ENCODE peak calls at places on chromosome 4, in four cellular contexts. O is K562, E is GM12878, P is HepG2. Z is an unnamed sample.

GRCh38 chr4:153211986-153212720 is 7.9 kb downstream of the TRIM2 start:
- DNase-seq in O (no peak), E (no peak), P (no peak), Z (no peak)

GRCh38 chr4:187128971-187129370 is 405.3 kb upstream of the FAT1 start:
- DNase-seq in O (no peak), E (no peak), P (no peak), Z (no peak)

GRCh38 chr4:21699437-21699836 is 249.1 kb downstream of the KCNIP4 start:
- DNase-seq in O (no peak), E (no peak), P (no peak), Z (no peak)

GRCh38 chr4:70712150-70712549 is 9.6 kb upstream of the RUFY3 start:
- DNase-seq in O (no peak), E (no peak), P (no peak), Z (no peak)

GRCh38 chr4:83285022-83285387 is 407 bp upstream of the COQ2 start:
- DNase-seq in O (peak; percentile 11), E (no peak), P (no peak), Z (peak; percentile 15)

GRCh38 chr4:139556735-139557505 is 901 bp upstream of the SETD7 start:
- DNase-seq in O (peak; percentile 19), E (no peak), P (no peak), Z (peak; percentile 35)

GRCh38 chr4:147589586-147589985 is 27.6 kb upstream of the TMEM184C start:
- DNase-seq in O (no peak), E (no peak), P (no peak), Z (no peak)

GRCh38 chr4:142959156-142959555 is 113.1 kb upstream of the INPP4B start:
- DNase-seq in O (no peak), E (no peak), P (no peak), Z (no peak)

GRCh38 chr4:140963883-140964282 is 169.4 kb downstream of the RNF150 start:
- DNase-seq in O (no peak), E (no peak), P (no peak), Z (no peak)

GRCh38 chr4:123984881-123985280 is 588.3 kb downstream of the SPRY1 start:
- DNase-seq in O (no peak), E (no peak), P (no peak), Z (no peak)

GRCh38 chr4:123990310-123990709 is 593.7 kb downstream of the SPRY1 start:
- DNase-seq in O (no peak), E (no peak), P (peak; percentile 26), Z (no peak)

GRCh38 chr4:123987408-123987807 is 590.8 kb downstream of the SPRY1 start:
- DNase-seq in O (no peak), E (no peak), P (no peak), Z (no peak)

GRCh38 chr4:123980736-123981285 is 584.2 kb downstream of the SPRY1 start:
- DNase-seq in O (no peak), E (no peak), P (no peak), Z (no peak)

DNA sequence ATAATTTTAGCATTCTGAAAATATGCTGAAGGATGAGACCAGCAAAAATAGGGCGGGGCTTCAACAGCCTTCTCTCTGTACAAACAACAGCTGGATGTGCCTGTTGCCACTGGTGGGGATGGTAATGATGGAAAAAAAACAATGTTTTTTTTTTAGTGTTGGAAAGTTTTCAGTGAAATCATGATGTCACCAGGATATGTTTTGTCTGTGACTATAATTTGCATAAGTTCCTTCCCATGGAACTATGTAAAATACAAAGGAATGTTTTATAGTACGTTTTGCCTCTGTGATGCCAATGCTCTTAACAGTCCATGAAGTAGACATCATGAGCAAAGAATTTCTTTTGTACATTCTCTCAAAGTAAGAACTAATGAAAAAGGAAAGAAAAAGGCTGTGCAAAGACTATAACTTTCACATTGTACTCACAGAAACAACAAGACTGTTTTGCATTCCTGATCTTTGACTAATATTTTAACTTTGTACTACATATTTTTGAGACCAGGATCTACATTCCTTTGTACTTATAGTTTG is 589.7 kb downstream of the SPRY1 start:
- DNase-seq in O (no peak), E (no peak), P (no peak), Z (no peak)
- H3K27ac ChIP-seq in O (no peak overlapping the region), E (no peak overlapping the region), P (no peak overlapping the region), Z (no peak overlapping the region)

DNA sequence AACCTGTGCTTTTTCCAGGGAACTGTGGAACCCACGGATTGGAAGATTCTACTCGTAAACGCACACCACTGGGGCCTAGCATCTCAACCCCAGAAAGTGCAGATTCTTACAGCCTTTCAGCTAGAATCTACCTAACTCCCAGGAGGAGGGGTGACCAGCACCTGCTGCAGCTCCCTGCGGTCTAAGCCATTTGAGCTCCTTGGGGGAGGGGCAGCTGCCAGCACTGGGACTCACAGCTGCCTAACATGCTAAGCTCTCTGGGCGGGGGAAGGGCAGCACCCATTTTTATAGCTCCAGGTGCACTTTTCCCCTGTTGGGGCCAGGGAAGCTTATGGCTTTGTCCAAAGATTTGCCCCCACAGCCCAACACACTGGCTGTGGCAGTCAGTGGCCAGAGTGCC is 595.7 kb upstream of the EPHA5 start:
- DNase-seq in O (no peak), E (no peak), P (no peak), Z (no peak)
- TF ChIP-seq MAX in O (no peak), E (no peak), P (no peak), Z (no peak)

GRCh38 chr4:112931001-112931400 is 118.5 kb upstream of the ANK2 start:
- DNase-seq in O (no peak), E (no peak), P (no peak), Z (no peak)
- TF ChIP-seq CHD4 in O (no peak), E (no peak), P (no peak), Z (no peak)

GRCh38 chr4:184284742-184285141 is 67.1 kb upstream of the ENPP6 start:
- DNase-seq in O (no peak), E (no peak), P (no peak), Z (no peak)
- H3K27ac ChIP-seq in O (no peak overlapping the region), E (peak overlapping the region; percentile 99), P (no peak overlapping the region), Z (no peak overlapping the region)

GRCh38 chr4:132691668-132692067 is 457.4 kb upstream of the PCDH10 start:
- DNase-seq in O (no peak), E (no peak), P (no peak), Z (no peak)
- TF ChIP-seq MAX in O (no peak), E (no peak), P (no peak), Z (no peak)

GRCh38 chr4:7414046-7414445 is 20.7 kb downstream of the PSAPL1 start:
- DNase-seq in O (no peak), E (no peak), P (no peak), Z (no peak)
- TF ChIP-seq CHD4 in O (no peak), E (no peak), P (no peak), Z (no peak)